ENCODE peak calls at places on chromosomes 2 and 18, in six cellular contexts. K is GM23248; N is NCI-H1436; I is ovary; R is stimulated activated CD4-positive, alpha-beta T cell treated with anti-CD3 and anti-CD28 coated beads, Interleukin-4, amount 100 ng/mL, for 48 hours; J is retina. F is an unnamed sample.

GRCh38 chr2:183248866-183249567 is 124.8 kb downstream of the NUP35 start:
- DNase-seq in K (peak), N (peak), I (no peak), R (no peak), J (peak), F (peak)

GRCh38 chr2:45786831-45787357 is 135.4 kb downstream of the PRKCE start:
- DNase-seq in K (no peak), N (no peak), I (no peak), R (no peak), J (no peak), F (no peak)

GRCh38 chr2:29113027-29113686 is 2.1 kb upstream of the CLIP4 start:
- DNase-seq in K (peak), N (no peak), I (no peak), R (no peak), J (no peak), F (peak)

GRCh38 chr2:113148606-113149552 is 21.5 kb downstream of the IL1RN start:
- DNase-seq in K (no peak), N (no peak), I (no peak), R (no peak), J (no peak), F (no peak)

GRCh38 chr2:159711562-159712193 is 628 bp upstream of the MARCHF7 start:
- DNase-seq in K (no peak), N (no peak), I (no peak), R (no peak), J (no peak), F (no peak)

GRCh38 chr2:94978917-94979316 is 46.6 kb upstream of the MAL start:
- DNase-seq in K (no peak), N (no peak), I (no peak), R (no peak), J (no peak), F (no peak)

GRCh38 chr2:219836647-219837177 is 209.3 kb downstream of the SLC4A3 start:
- DNase-seq in K (peak), N (no peak), I (no peak), R (no peak), J (no peak), F (no peak)

GRCh38 chr2:177538323-177538722 is 145.8 kb downstream of the AGPS start:
- DNase-seq in K (no peak), N (no peak), I (no peak), R (no peak), J (peak), F (no peak)

GRCh38 chr2:142920579-142920978 is 43.1 kb downstream of the KYNU start:
- DNase-seq in K (no peak), N (no peak), I (no peak), R (no peak), J (no peak), F (no peak)

GRCh38 chr18:28689591-28689990 is 512.7 kb upstream of the CDH2 start:
- DNase-seq in K (no peak), N (no peak), I (no peak), R (no peak), J (no peak), F (no peak)

GRCh38 chr18:60198063-60198462 is 174.5 kb downstream of the MC4R start:
- DNase-seq in K (peak), N (no peak), I (no peak), R (no peak), J (no peak), F (no peak)

GRCh38 chr18:75407468-75408437 is 19.8 kb downstream of the SMIM21 start:
- DNase-seq in K (peak), N (no peak), I (no peak), R (no peak), J (peak), F (peak)

GRCh38 chr2:168515502-168515901 is 59.4 kb downstream of the CERS6 start:
- DNase-seq in K (peak), N (no peak), I (no peak), R (no peak), J (no peak), F (peak)

GRCh38 chr2:85718006-85718391 is 23.8 kb downstream of the GNLY start:
- DNase-seq in K (no peak), N (no peak), I (no peak), R (no peak), J (no peak), F (no peak)

GRCh38 chr18:7466190-7466589 is 100.9 kb upstream of the PTPRM start:
- DNase-seq in K (no peak), N (no peak), I (no peak), R (no peak), J (no peak), F (no peak)

GRCh38 chr2:143452817-143453462 is 323.7 kb downstream of the ARHGAP15 start:
- DNase-seq in K (no peak), N (no peak), I (no peak), R (no peak), J (no peak), F (no peak)

GRCh38 chr2:203673933-203674332 is 32.5 kb upstream of the CD28 start:
- DNase-seq in K (peak), N (no peak), I (no peak), R (no peak), J (no peak), F (peak)

F was measured in HCEC 1CT.